ENCODE peak calls at places on chromosomes 6 and 20, in seven cellular contexts. One of them, this sample, is unnamed.

GRCh38 chr20:38907918-38908677 is 18.1 kb upstream of the FAM83D start:
- DNase-seq in colonic mucosa: no peak
- DNase-seq in HCT116: no peak
- DNase-seq in cardiac muscle cell: no peak
- DNase-seq in lung: no peak
- DNase-seq in lower leg skin: no peak
- DNase-seq in PC-3: no peak
- DNase-seq in this sample: no peak

GRCh38 chr6:95384988-95385387 is 192.3 kb upstream of the MANEA start:
- DNase-seq in colonic mucosa: no peak
- DNase-seq in HCT116: no peak
- DNase-seq in cardiac muscle cell: no peak
- DNase-seq in lung: no peak
- DNase-seq in lower leg skin: no peak
- DNase-seq in PC-3: no peak
- DNase-seq in this sample: no peak

GRCh38 chr6:28922004-28922840 is 1.6 kb downstream of the TRIM27 start:
- DNase-seq in colonic mucosa: peak
- DNase-seq in HCT116: peak
- DNase-seq in cardiac muscle cell: peak
- DNase-seq in lung: peak
- DNase-seq in lower leg skin: no peak
- DNase-seq in PC-3: peak
- DNase-seq in this sample: no peak

GRCh38 chr6:65707134-65707826 is at the start of gene EYS:
- DNase-seq in colonic mucosa: no peak
- DNase-seq in HCT116: no peak
- DNase-seq in cardiac muscle cell: no peak
- DNase-seq in lung: no peak
- DNase-seq in lower leg skin: no peak
- DNase-seq in PC-3: no peak
- DNase-seq in this sample: no peak

GRCh38 chr6:117920493-117920845 is 13.4 kb downstream of the SLC35F1 start:
- DNase-seq in colonic mucosa: no peak
- DNase-seq in HCT116: no peak
- DNase-seq in cardiac muscle cell: no peak
- DNase-seq in lung: no peak
- DNase-seq in lower leg skin: no peak
- DNase-seq in PC-3: no peak
- DNase-seq in this sample: no peak

GRCh38 chr6:69867075-69867911 is 937 bp downstream of the COL19A1 start:
- DNase-seq in colonic mucosa: peak
- DNase-seq in HCT116: no peak
- DNase-seq in cardiac muscle cell: peak
- DNase-seq in lung: peak
- DNase-seq in lower leg skin: peak
- DNase-seq in PC-3: peak
- DNase-seq in this sample: peak

GRCh38 chr20:444117-444516 is 18.2 kb downstream of the TBC1D20 start:
- DNase-seq in colonic mucosa: no peak
- DNase-seq in HCT116: no peak
- DNase-seq in cardiac muscle cell: no peak
- DNase-seq in lung: no peak
- DNase-seq in lower leg skin: no peak
- DNase-seq in PC-3: no peak
- DNase-seq in this sample: no peak

GRCh38 chr6:82995066-82995465 is 70.6 kb downstream of the UBE3D start:
- DNase-seq in colonic mucosa: no peak
- DNase-seq in HCT116: no peak
- DNase-seq in cardiac muscle cell: no peak
- DNase-seq in lung: no peak
- DNase-seq in lower leg skin: no peak
- DNase-seq in PC-3: no peak
- DNase-seq in this sample: no peak

GRCh38 chr6:91482498-91482897 is 895.6 kb upstream of the MAP3K7 start:
- DNase-seq in colonic mucosa: no peak
- DNase-seq in HCT116: no peak
- DNase-seq in cardiac muscle cell: no peak
- DNase-seq in lung: no peak
- DNase-seq in lower leg skin: no peak
- DNase-seq in PC-3: no peak
- DNase-seq in this sample: no peak

GRCh38 chr6:91487729-91488392 is 901.0 kb upstream of the MAP3K7 start:
- DNase-seq in colonic mucosa: no peak
- DNase-seq in HCT116: no peak
- DNase-seq in cardiac muscle cell: no peak
- DNase-seq in lung: no peak
- DNase-seq in lower leg skin: no peak
- DNase-seq in PC-3: no peak
- DNase-seq in this sample: no peak

GRCh38 chr6:91486200-91486599 is 899.3 kb upstream of the MAP3K7 start:
- DNase-seq in colonic mucosa: no peak
- DNase-seq in HCT116: no peak
- DNase-seq in cardiac muscle cell: no peak
- DNase-seq in lung: no peak
- DNase-seq in lower leg skin: no peak
- DNase-seq in PC-3: no peak
- DNase-seq in this sample: no peak

GRCh38 chr6:91483415-91483814 is 896.5 kb upstream of the MAP3K7 start:
- DNase-seq in colonic mucosa: no peak
- DNase-seq in HCT116: no peak
- DNase-seq in cardiac muscle cell: no peak
- DNase-seq in lung: no peak
- DNase-seq in lower leg skin: no peak
- DNase-seq in PC-3: no peak
- DNase-seq in this sample: no peak

GRCh38 chr6:91485047-91485446 is 898.2 kb upstream of the MAP3K7 start:
- DNase-seq in colonic mucosa: no peak
- DNase-seq in HCT116: no peak
- DNase-seq in cardiac muscle cell: no peak
- DNase-seq in lung: no peak
- DNase-seq in lower leg skin: no peak
- DNase-seq in PC-3: no peak
- DNase-seq in this sample: no peak
- TF ChIP-seq CTCF in colonic mucosa: no peak
- TF ChIP-seq CTCF in HCT116: no peak
- TF ChIP-seq CTCF in cardiac muscle cell: no peak
- TF ChIP-seq CTCF in lung: no peak
- TF ChIP-seq CTCF in lower leg skin: no peak
- TF ChIP-seq CTCF in PC-3: no peak
- TF ChIP-seq CTCF in this sample: no peak

DNA sequence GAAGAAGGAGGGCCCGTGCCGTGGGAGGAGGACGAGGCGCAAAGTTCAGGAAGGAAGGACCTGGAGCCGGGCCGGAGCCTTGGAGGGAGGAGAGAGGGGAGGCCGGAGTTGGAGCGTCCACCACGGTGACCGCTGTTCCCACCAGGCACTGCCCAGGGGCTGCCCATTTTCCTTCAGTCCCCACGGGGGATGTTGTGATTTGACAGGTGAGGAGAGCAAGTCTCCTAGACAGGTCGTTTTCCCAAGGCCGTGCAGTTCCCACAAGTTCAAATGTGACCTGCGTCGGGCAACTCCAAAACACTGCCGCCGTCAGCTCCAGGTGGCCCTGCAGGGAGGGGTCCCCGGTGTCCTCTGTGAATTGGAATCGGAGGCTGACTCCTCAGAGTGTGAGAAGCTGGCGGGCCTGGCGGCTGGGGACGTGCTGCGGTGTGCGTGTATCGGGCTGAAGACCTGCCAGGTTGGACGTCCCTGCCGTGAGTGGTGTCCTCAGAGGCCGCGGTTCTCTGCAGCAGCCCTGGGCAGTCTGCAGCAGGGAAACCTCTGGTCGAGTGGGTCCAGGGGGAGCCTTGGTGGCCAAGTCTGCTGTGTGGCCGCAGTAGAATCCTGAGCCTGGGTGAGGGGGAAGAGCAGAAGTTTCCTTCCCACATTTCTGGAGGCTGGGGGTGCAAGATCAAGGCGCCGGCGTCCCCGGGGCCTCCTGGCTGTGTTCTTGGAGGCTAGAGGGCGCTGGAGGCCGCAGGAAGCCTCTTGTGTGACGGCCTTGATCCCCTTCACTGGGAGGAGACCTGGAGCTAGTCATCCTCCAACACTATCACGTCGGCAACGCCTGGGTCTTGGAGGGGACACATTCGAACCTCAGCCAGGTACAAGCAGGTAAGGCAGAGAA is 115.0 kb upstream of the FRMD1 start:
- DNase-seq in colonic mucosa: no peak
- DNase-seq in HCT116: peak
- DNase-seq in cardiac muscle cell: no peak
- DNase-seq in lung: no peak
- DNase-seq in lower leg skin: peak
- DNase-seq in PC-3: no peak
- DNase-seq in this sample: no peak
- TF ChIP-seq CTCF in colonic mucosa: no peak
- TF ChIP-seq CTCF in HCT116: peak
- TF ChIP-seq CTCF in cardiac muscle cell: peak
- TF ChIP-seq CTCF in lung: no peak
- TF ChIP-seq CTCF in lower leg skin: no peak
- TF ChIP-seq CTCF in PC-3: no peak
- TF ChIP-seq CTCF in this sample: no peak

GRCh38 chr6:43979525-43979924 is 147.7 kb downstream of the MRPL14 start:
- DNase-seq in colonic mucosa: peak
- DNase-seq in HCT116: no peak
- DNase-seq in cardiac muscle cell: no peak
- DNase-seq in lung: no peak
- DNase-seq in lower leg skin: no peak
- DNase-seq in PC-3: no peak
- DNase-seq in this sample: no peak

GRCh38 chr6:43980004-43980795 is 147.1 kb downstream of the MRPL14 start:
- DNase-seq in colonic mucosa: peak
- DNase-seq in HCT116: no peak
- DNase-seq in cardiac muscle cell: no peak
- DNase-seq in lung: no peak
- DNase-seq in lower leg skin: peak
- DNase-seq in PC-3: no peak
- DNase-seq in this sample: no peak

GRCh38 chr6:43976706-43977403 is 150.4 kb downstream of the MRPL14 start:
- DNase-seq in colonic mucosa: no peak
- DNase-seq in HCT116: no peak
- DNase-seq in cardiac muscle cell: no peak
- DNase-seq in lung: no peak
- DNase-seq in lower leg skin: peak
- DNase-seq in PC-3: peak
- DNase-seq in this sample: no peak

GRCh38 chr6:43978473-43979360 is 148.5 kb downstream of the MRPL14 start:
- DNase-seq in colonic mucosa: no peak
- DNase-seq in HCT116: no peak
- DNase-seq in cardiac muscle cell: no peak
- DNase-seq in lung: no peak
- DNase-seq in lower leg skin: peak
- DNase-seq in PC-3: no peak
- DNase-seq in this sample: no peak

DNA sequence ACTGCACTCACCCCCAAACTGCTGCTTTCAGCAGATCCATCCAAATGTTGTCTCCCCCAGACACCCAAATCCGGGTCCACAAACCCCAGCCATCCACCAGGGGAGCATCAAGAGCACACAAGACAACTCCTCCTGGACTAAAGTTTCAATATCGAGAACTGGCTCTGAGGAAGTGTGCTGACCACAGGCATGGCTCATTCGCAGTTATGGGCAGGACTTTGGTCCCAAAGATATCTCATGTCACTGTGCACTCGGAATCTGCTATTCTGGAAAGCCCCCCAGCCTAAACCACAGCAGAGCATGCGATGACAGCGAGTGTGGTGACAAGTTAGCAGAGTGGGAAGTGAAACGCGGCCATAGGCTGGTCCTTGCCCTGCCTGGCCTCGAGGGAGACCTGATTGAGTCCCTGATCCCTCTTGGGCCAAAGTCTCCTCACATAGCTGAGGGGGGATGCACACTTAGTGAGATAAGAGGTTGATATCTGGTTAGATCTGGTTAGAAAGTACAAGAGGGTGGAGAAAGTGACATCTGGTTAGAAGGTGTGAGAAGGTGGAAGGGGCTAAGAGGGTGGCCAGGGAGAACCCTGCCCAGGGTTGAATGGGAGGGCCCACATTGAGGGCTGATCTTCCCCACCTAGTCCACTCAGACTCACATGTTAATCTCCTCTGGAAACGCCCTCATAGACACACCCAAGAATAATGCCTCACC is 149.7 kb downstream of the MRPL14 start:
- DNase-seq in colonic mucosa: no peak
- DNase-seq in HCT116: no peak
- DNase-seq in cardiac muscle cell: no peak
- DNase-seq in lung: no peak
- DNase-seq in lower leg skin: peak
- DNase-seq in PC-3: no peak
- DNase-seq in this sample: no peak
- TF ChIP-seq CTCF in colonic mucosa: no peak
- TF ChIP-seq CTCF in HCT116: peak
- TF ChIP-seq CTCF in cardiac muscle cell: peak
- TF ChIP-seq CTCF in lung: no peak
- TF ChIP-seq CTCF in lower leg skin: no peak
- TF ChIP-seq CTCF in PC-3: no peak
- TF ChIP-seq CTCF in this sample: no peak

GRCh38 chr20:32206383-32207210 is 946 bp downstream of the PLAGL2 start:
- DNase-seq in colonic mucosa: no peak
- DNase-seq in HCT116: no peak
- DNase-seq in cardiac muscle cell: no peak
- DNase-seq in lung: no peak
- DNase-seq in lower leg skin: no peak
- DNase-seq in PC-3: no peak
- DNase-seq in this sample: no peak

GRCh38 chr20:32208499-32209154 is 947 bp downstream of the POFUT1 start:
- DNase-seq in colonic mucosa: no peak
- DNase-seq in HCT116: no peak
- DNase-seq in cardiac muscle cell: no peak
- DNase-seq in lung: no peak
- DNase-seq in lower leg skin: no peak
- DNase-seq in PC-3: no peak
- DNase-seq in this sample: no peak

GRCh38 chr20:32207211-32207625 is 325 bp downstream of the PLAGL2 start:
- DNase-seq in colonic mucosa: no peak
- DNase-seq in HCT116: no peak
- DNase-seq in cardiac muscle cell: no peak
- DNase-seq in lung: no peak
- DNase-seq in lower leg skin: no peak
- DNase-seq in PC-3: no peak
- DNase-seq in this sample: no peak

GRCh38 chr20:32205502-32206382 is 1.8 kb downstream of the PLAGL2 start:
- DNase-seq in colonic mucosa: no peak
- DNase-seq in HCT116: no peak
- DNase-seq in cardiac muscle cell: peak
- DNase-seq in lung: no peak
- DNase-seq in lower leg skin: no peak
- DNase-seq in PC-3: no peak
- DNase-seq in this sample: no peak

DNA sequence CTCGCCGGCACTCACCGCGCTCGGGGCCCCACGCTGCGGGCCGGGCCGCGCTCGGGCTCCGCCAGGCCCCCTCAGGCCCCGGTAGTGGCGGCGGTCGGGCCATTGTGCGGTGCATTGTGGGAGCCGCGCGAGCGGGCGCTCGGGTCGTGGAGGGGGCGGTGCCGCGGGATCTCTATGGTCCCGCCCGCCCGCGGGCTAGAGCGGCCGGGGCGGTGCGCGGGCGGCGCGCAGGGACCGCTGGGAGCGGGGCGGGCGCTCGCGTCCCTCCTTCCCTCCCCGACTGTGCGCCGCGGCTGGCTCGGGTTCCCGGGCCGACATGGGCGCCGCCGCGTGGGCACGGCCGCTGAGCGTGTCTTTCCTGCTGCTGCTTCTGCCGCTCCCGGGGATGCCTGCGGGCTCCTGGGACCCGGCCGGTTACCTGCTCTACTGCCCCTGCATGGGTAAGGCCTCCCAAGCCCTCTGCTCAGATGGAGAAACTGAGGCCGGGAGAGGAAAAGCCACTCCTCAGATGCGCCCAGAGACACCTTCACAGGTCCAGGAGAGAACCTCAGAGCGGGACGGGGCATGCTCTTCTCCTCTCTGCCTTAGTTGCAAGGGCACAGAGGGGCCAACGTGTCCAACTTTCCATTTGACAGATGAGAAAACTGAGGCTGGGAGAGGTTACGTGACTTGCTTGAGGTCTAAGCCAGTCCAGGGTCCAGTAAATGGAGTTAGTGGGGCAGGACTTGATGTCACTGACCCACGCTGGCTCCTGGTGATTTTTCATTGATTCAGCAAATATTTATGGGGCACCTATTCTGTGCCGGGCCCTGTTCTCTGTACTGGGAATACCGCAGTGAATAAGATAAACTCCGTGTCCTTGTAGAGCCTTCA is at the start of the genes PLAGL2 and POFUT1:
- DNase-seq in colonic mucosa: peak
- DNase-seq in HCT116: peak
- DNase-seq in cardiac muscle cell: peak
- DNase-seq in lung: peak
- DNase-seq in lower leg skin: peak
- DNase-seq in PC-3: peak
- DNase-seq in this sample: peak
- TF ChIP-seq CTCF in colonic mucosa: no peak
- TF ChIP-seq CTCF in HCT116: no peak
- TF ChIP-seq CTCF in cardiac muscle cell: peak
- TF ChIP-seq CTCF in lung: no peak
- TF ChIP-seq CTCF in lower leg skin: no peak
- TF ChIP-seq CTCF in PC-3: peak
- TF ChIP-seq CTCF in this sample: peak

This sample was measured in right atrium auricular region.